ENCODE peak calls at places on chromosomes 6 and 20, in nine cellular contexts. C is testis; H is A549; F is naive thymus-derived CD4-positive, alpha-beta T cell; A is SJSA1; B is lower lobe of right lung; S is GM12878; O is tibial artery; L is IMR-90. P is an unnamed sample.

GRCh38 chr6:28858963-28859362 is 64.8 kb downstream of the TRIM27 start:
- DNase-seq in A (no peak), L (no peak), C (no peak), F (no peak), O (no peak), B (no peak), S (no peak), H (no peak), P (no peak)

GRCh38 chr20:1933465-1933870 is 38.3 kb downstream of the SIRPA start:
- DNase-seq in O (peak; percentile 65), F (no peak), H (no peak), B (no peak), A (no peak), C (no peak), S (no peak), L (peak; percentile 36), P (peak; percentile 4)

GRCh38 chr6:168040856-168041496 is 38.0 kb downstream of the FRMD1 start:
- DNase-seq in S (no peak), B (no peak), F (no peak), A (no peak), C (no peak), L (no peak), O (peak; percentile 7), H (no peak), P (no peak)

GRCh38 chr20:38307371-38308046 is 3.6 kb downstream of the BPI start:
- DNase-seq in C (no peak), B (no peak), S (no peak), L (peak; percentile 76), H (no peak), F (no peak), A (no peak), O (no peak), P (no peak)

GRCh38 chr6:20846602-20847028 is 312.4 kb downstream of the CDKAL1 start:
- DNase-seq in H (no peak), L (peak; percentile 46), C (no peak), A (no peak), S (peak; percentile 21), F (no peak), B (no peak), O (no peak), P (no peak)

GRCh38 chr6:83815631-83816030 is 37.5 kb upstream of the RIPPLY2 start:
- DNase-seq in O (no peak), S (no peak), L (no peak), B (no peak), F (no peak), H (no peak), A (no peak), C (no peak), P (no peak)

GRCh38 chr20:2688041-2688591 is 4.5 kb upstream of the EBF4 start:
- DNase-seq in F (peak; percentile 84), A (no peak), L (peak; percentile 29), O (no peak), B (peak; percentile 71), S (no peak), C (peak; percentile 84), H (no peak), P (peak; percentile 69)

GRCh38 chr20:48180039-48180438 is 394.8 kb upstream of the SULF2 start:
- DNase-seq in B (no peak), F (no peak), C (no peak), H (peak; percentile 76), A (no peak), L (no peak), O (no peak), S (no peak), P (no peak)

GRCh38 chr20:17844133-17844429 is 124.5 kb downstream of the SNX5 start:
- DNase-seq in A (no peak), F (no peak), L (no peak), C (no peak), O (no peak), S (no peak), B (no peak), H (no peak), P (no peak)

GRCh38 chr6:14706378-14706929 is 539.4 kb upstream of the JARID2 start:
- DNase-seq in C (no peak), B (peak; percentile 48), S (no peak), O (peak; percentile 26), A (peak; percentile 73), L (peak; percentile 100), F (no peak), H (no peak), P (no peak)

GRCh38 chr20:39800548-39800947 is 838.4 kb downstream of the DHX35 start:
- DNase-seq in L (peak; percentile 63), S (peak; percentile 26), C (no peak), O (peak; percentile 25), F (no peak), H (no peak), A (no peak), B (no peak), P (no peak)

GRCh38 chr6:44800171-44800671 is 412.7 kb downstream of the CDC5L start:
- DNase-seq in S (no peak), B (no peak), F (no peak), C (peak; percentile 43), A (no peak), H (peak; percentile 4), L (peak; percentile 65), O (peak; percentile 36), P (peak; percentile 28)

GRCh38 chr20:24337074-24337473 is 132.4 kb upstream of the SYNDIG1 start:
- DNase-seq in C (no peak), F (no peak), L (peak; percentile 35), H (no peak), O (no peak), S (no peak), B (no peak), A (no peak), P (no peak)

DNA sequence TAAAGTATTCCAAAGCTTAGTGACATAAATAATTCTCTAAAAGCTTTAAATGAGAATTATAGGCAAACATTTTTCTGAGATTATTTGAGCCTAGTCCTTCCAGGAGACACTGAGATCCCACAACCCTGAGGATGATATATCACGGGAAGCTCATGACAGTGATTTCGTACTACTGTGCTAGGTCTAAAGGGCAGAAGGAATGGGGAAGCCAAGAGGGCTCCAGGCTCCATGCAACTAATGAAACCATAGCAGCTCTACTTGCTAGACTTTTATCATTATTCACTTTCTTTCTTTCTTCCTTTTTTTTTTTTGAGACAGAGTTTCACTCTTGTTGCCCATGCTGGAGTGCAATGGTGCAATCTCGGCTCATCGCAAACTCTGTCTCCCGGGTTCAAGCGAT is 57.3 kb upstream of the SGK1 start:
- DNase-seq in L (no peak), B (no peak), H (no peak), F (no peak), C (no peak), A (no peak), O (no peak), S (no peak), P (no peak)
- H3K27ac ChIP-seq in L (no peak overlapping the region), B (peak overlapping the region; percentile 56), H (no peak overlapping the region), F (no peak overlapping the region), C (no peak overlapping the region), A (no peak overlapping the region), O (peak overlapping the region; percentile 73), S (no peak overlapping the region), P (no peak overlapping the region)

GRCh38 chr6:166619912-166620311 is 7.1 kb downstream of the RPS6KA2 start:
- DNase-seq in C (no peak), F (no peak), L (peak; percentile 98), A (peak; percentile 36), S (no peak), O (no peak), H (no peak), B (peak; percentile 64), P (peak; percentile 81)
- H3K27ac ChIP-seq in C (peak overlapping the region; percentile 72), F (no peak overlapping the region), L (peak overlapping the region; percentile 92), A (no peak overlapping the region), S (no peak overlapping the region), O (peak overlapping the region; percentile 48), H (no peak overlapping the region), B (peak overlapping the region; percentile 79), P (peak overlapping the region; percentile 98)

GRCh38 chr6:7163661-7164071 is 55.9 kb downstream of the RREB1 start:
- DNase-seq in H (no peak), O (no peak), A (no peak), F (no peak), L (no peak), C (no peak), S (no peak), B (no peak), P (peak; percentile 76)

GRCh38 chr6:7161845-7162244 is 54.1 kb downstream of the RREB1 start:
- DNase-seq in A (no peak), O (no peak), H (no peak), C (no peak), L (no peak), S (no peak), B (no peak), F (no peak), P (no peak)

GRCh38 chr6:7157752-7158616 is 50.2 kb downstream of the RREB1 start:
- DNase-seq in B (no peak), C (no peak), O (no peak), H (no peak), F (no peak), A (no peak), L (peak; percentile 72), S (no peak), P (peak; percentile 53)

GRCh38 chr6:7159790-7160525 is 52.2 kb downstream of the RREB1 start:
- DNase-seq in L (no peak), H (no peak), O (no peak), A (no peak), C (no peak), B (no peak), S (no peak), F (no peak), P (no peak)

GRCh38 chr6:7161253-7161623 is 53.5 kb downstream of the RREB1 start:
- DNase-seq in F (no peak), C (no peak), S (no peak), O (no peak), L (no peak), H (no peak), B (no peak), A (no peak), P (no peak)
- H3K27ac ChIP-seq in F (no peak overlapping the region), C (no peak overlapping the region), S (no peak overlapping the region), O (no peak overlapping the region), L (no peak overlapping the region), H (no peak overlapping the region), B (no peak overlapping the region), A (no peak overlapping the region), P (peak overlapping the region; percentile 77)

DNA sequence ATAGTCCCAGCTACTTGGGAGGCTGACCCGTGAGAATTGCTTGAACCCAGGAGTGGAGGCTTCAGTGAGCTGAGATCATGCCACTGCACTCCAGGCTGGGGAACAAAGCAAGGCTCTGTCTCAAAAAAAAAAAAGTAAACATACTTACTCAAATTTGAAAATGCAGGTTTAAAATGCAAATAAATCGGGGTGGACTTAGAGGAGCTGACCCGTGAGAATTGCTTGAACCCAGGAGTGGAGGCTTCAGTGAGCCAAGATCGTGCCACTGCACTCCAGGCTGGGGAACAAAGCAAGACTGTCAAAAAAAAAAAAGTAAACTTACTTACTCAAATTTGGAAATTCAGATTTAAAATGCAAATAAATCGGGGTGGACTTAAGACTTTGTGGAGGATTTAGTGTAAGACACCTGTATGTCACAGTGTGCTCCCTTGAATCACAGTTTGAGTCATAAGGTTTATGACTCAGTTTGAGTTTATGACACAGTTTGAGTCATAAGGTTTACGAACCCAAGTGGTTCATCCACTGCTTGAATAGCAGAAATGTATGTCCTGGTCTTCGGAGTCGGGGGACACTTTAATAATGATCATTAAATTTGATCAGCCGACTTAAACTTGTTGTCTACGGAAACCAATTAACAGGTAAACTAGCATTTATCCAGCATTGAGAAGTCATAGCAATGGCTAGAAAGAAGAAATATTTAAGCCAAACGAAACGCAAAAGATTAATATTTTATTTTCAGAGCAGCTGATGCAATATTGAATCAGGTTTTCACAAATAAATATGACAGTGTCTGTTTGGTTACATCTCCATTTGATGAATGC is 6.8 kb upstream of the MRPS10 start:
- DNase-seq in F (no peak), C (no peak), O (no peak), S (peak; percentile 94), H (peak; percentile 56), A (no peak), B (no peak), L (peak; percentile 97), P (no peak)
- H3K27ac ChIP-seq in F (no peak overlapping the region), C (no peak overlapping the region), O (no peak overlapping the region), S (no peak overlapping the region), H (peak overlapping the region; percentile 78), A (no peak overlapping the region), B (no peak overlapping the region), L (peak overlapping the region; percentile 13), P (no peak overlapping the region)

P was measured in thyroid gland.